ENCODE peak calls at places on chromosomes 11 and 22, in seven cellular contexts. One of them, this sample, is unnamed. For H3K4me1, the result is how much of the 10 kb centered on the place peaks cover.

GRCh38 chr22:17121235-17122195 is at the start of gene TMEM121B:
- DNase-seq in OCI-LY7: no peak
- DNase-seq in GM23248: peak
- DNase-seq in aorta: peak
- DNase-seq in endothelial cell of umbilical vein: peak
- DNase-seq in lung: no peak
- DNase-seq in HCT116: no peak
- DNase-seq in this sample: peak

GRCh38 chr22:35638408-35638807 is 9.8 kb upstream of the APOL6 start:
- DNase-seq in OCI-LY7: no peak
- DNase-seq in GM23248: peak
- DNase-seq in aorta: peak
- DNase-seq in endothelial cell of umbilical vein: no peak
- DNase-seq in lung: peak
- DNase-seq in HCT116: no peak
- DNase-seq in this sample: peak

GRCh38 chr11:59520741-59521140 is 9.4 kb downstream of the OR4D9 start:
- DNase-seq in OCI-LY7: no peak
- DNase-seq in GM23248: no peak
- DNase-seq in aorta: no peak
- DNase-seq in endothelial cell of umbilical vein: no peak
- DNase-seq in lung: no peak
- DNase-seq in HCT116: no peak
- DNase-seq in this sample: no peak

GRCh38 chr11:124311269-124311668 is 2.5 kb downstream of the OR8D1 start:
- DNase-seq in OCI-LY7: no peak
- DNase-seq in GM23248: no peak
- DNase-seq in aorta: no peak
- DNase-seq in endothelial cell of umbilical vein: no peak
- DNase-seq in lung: no peak
- DNase-seq in HCT116: no peak
- DNase-seq in this sample: no peak

GRCh38 chr11:81007046-81007445 is 1566.2 kb upstream of the TENM4 start:
- DNase-seq in OCI-LY7: no peak
- DNase-seq in GM23248: peak
- DNase-seq in aorta: no peak
- DNase-seq in endothelial cell of umbilical vein: peak
- DNase-seq in lung: no peak
- DNase-seq in HCT116: no peak
- DNase-seq in this sample: no peak

GRCh38 chr22:36775589-36775965 is 342 bp downstream of the IFT27 start:
- DNase-seq in OCI-LY7: peak
- DNase-seq in GM23248: peak
- DNase-seq in aorta: peak
- DNase-seq in endothelial cell of umbilical vein: peak
- DNase-seq in lung: peak
- DNase-seq in HCT116: no peak
- DNase-seq in this sample: no peak

GRCh38 chr11:32358729-32359128 is 76.6 kb downstream of the WT1 start:
- DNase-seq in OCI-LY7: no peak
- DNase-seq in GM23248: no peak
- DNase-seq in aorta: peak
- DNase-seq in endothelial cell of umbilical vein: no peak
- DNase-seq in lung: no peak
- DNase-seq in HCT116: no peak
- DNase-seq in this sample: no peak

GRCh38 chr11:12680246-12680939 is 6.2 kb downstream of the TEAD1 start:
- DNase-seq in OCI-LY7: no peak
- DNase-seq in GM23248: peak
- DNase-seq in aorta: peak
- DNase-seq in endothelial cell of umbilical vein: no peak
- DNase-seq in lung: peak
- DNase-seq in HCT116: no peak
- DNase-seq in this sample: peak

GRCh38 chr11:33147559-33147958 is 13.7 kb downstream of the CSTF3 start:
- DNase-seq in OCI-LY7: no peak
- DNase-seq in GM23248: no peak
- DNase-seq in aorta: no peak
- DNase-seq in endothelial cell of umbilical vein: no peak
- DNase-seq in lung: no peak
- DNase-seq in HCT116: no peak
- DNase-seq in this sample: no peak

GRCh38 chr11:119222308-119222707 is 16.2 kb downstream of the CBL start:
- DNase-seq in OCI-LY7: no peak
- DNase-seq in GM23248: peak
- DNase-seq in aorta: no peak
- DNase-seq in endothelial cell of umbilical vein: peak
- DNase-seq in lung: no peak
- DNase-seq in HCT116: no peak
- DNase-seq in this sample: no peak

GRCh38 chr22:30381250-30381649 is 6.0 kb downstream of the RNF215 start:
- DNase-seq in OCI-LY7: no peak
- DNase-seq in GM23248: no peak
- DNase-seq in aorta: no peak
- DNase-seq in endothelial cell of umbilical vein: no peak
- DNase-seq in lung: no peak
- DNase-seq in HCT116: no peak
- DNase-seq in this sample: no peak

GRCh38 chr22:37805878-37806277 is 1.9 kb upstream of the GCAT start:
- DNase-seq in OCI-LY7: no peak
- DNase-seq in GM23248: peak
- DNase-seq in aorta: no peak
- DNase-seq in endothelial cell of umbilical vein: no peak
- DNase-seq in lung: no peak
- DNase-seq in HCT116: no peak
- DNase-seq in this sample: no peak
- H3K4me1 ChIP-seq in OCI-LY7: under half
- H3K4me1 ChIP-seq in GM23248: under half
- H3K4me1 ChIP-seq in aorta: under half
- H3K4me1 ChIP-seq in endothelial cell of umbilical vein: under half
- H3K4me1 ChIP-seq in lung: under half
- H3K4me1 ChIP-seq in HCT116: under half
- H3K4me1 ChIP-seq in this sample: half or more

DNA sequence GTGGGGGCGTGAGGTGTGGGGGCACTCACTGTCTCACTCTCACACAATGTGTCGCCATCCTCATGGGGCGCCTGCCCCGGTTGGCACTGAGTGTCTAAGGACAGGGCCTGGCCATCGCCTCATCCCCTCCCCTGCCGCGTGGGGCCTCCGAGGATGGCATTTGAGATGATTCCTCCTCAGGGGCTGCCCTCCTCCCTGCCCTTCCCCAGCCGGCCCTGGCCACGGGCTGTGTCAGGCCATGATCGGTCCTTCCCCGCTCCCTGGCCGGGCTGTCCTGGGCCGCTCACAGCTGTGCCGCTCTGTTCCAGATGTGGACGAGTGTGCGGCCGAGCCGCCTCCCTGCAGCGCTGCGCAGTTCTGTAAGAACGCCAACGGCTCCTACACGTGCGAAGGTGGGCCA is 4.5 kb downstream of the CRELD2 start:
- DNase-seq in OCI-LY7: no peak
- DNase-seq in GM23248: no peak
- DNase-seq in aorta: no peak
- DNase-seq in endothelial cell of umbilical vein: no peak
- DNase-seq in lung: no peak
- DNase-seq in HCT116: no peak
- DNase-seq in this sample: no peak
- H3K4me1 ChIP-seq in OCI-LY7: under half
- H3K4me1 ChIP-seq in GM23248: under half
- H3K4me1 ChIP-seq in aorta: under half
- H3K4me1 ChIP-seq in endothelial cell of umbilical vein: under half
- H3K4me1 ChIP-seq in lung: under half
- H3K4me1 ChIP-seq in HCT116: under half
- H3K4me1 ChIP-seq in this sample: under half

DNA sequence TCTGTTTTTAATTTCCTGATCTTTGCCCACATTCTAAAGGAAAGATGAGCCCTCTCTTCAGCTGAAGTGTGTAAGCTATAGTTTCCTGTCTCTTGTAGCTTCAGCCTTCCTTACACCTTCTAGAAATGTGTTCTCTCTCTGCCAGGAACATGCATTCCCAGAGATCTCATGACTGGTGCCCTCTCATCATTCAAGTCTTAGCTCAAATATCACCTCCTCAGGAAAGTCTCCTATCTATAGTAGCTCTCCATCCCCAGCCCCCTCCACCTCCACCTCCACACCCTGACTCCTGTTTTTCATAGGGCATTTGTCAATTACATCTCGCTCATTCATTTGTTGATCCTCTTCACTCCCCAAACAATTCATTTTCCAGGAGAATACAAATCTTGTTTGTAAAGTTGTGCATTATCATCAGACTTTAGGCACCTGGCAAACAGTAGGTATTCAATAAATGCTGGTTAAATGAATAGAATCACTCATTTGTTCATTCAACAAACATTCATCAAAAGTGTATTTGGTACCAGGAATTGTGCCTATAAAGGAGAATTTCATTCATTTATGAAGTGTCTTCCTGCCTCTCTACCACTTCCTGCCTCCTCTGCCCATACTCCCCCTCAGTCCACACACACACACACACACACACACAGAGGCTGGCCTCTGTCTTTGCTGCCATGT is 160.3 kb downstream of the BBOX1 start:
- DNase-seq in OCI-LY7: no peak
- DNase-seq in GM23248: no peak
- DNase-seq in aorta: no peak
- DNase-seq in endothelial cell of umbilical vein: no peak
- DNase-seq in lung: no peak
- DNase-seq in HCT116: no peak
- DNase-seq in this sample: no peak
- H3K4me1 ChIP-seq in OCI-LY7: under half
- H3K4me1 ChIP-seq in GM23248: under half
- H3K4me1 ChIP-seq in aorta: under half
- H3K4me1 ChIP-seq in endothelial cell of umbilical vein: under half
- H3K4me1 ChIP-seq in lung: under half
- H3K4me1 ChIP-seq in HCT116: under half
- H3K4me1 ChIP-seq in this sample: under half

GRCh38 chr11:1565173-1565903 is 6.7 kb downstream of the DUSP8 start:
- DNase-seq in OCI-LY7: no peak
- DNase-seq in GM23248: no peak
- DNase-seq in aorta: peak
- DNase-seq in endothelial cell of umbilical vein: no peak
- DNase-seq in lung: no peak
- DNase-seq in HCT116: no peak
- DNase-seq in this sample: peak

GRCh38 chr11:1567052-1567720 is 4.9 kb downstream of the DUSP8 start:
- DNase-seq in OCI-LY7: no peak
- DNase-seq in GM23248: no peak
- DNase-seq in aorta: peak
- DNase-seq in endothelial cell of umbilical vein: no peak
- DNase-seq in lung: no peak
- DNase-seq in HCT116: no peak
- DNase-seq in this sample: peak

GRCh38 chr11:1564535-1565172 is 7.4 kb downstream of the DUSP8 start:
- DNase-seq in OCI-LY7: peak
- DNase-seq in GM23248: peak
- DNase-seq in aorta: peak
- DNase-seq in endothelial cell of umbilical vein: peak
- DNase-seq in lung: no peak
- DNase-seq in HCT116: no peak
- DNase-seq in this sample: peak

GRCh38 chr11:1566381-1567051 is 5.6 kb downstream of the DUSP8 start:
- DNase-seq in OCI-LY7: no peak
- DNase-seq in GM23248: no peak
- DNase-seq in aorta: no peak
- DNase-seq in endothelial cell of umbilical vein: no peak
- DNase-seq in lung: no peak
- DNase-seq in HCT116: no peak
- DNase-seq in this sample: no peak

DNA sequence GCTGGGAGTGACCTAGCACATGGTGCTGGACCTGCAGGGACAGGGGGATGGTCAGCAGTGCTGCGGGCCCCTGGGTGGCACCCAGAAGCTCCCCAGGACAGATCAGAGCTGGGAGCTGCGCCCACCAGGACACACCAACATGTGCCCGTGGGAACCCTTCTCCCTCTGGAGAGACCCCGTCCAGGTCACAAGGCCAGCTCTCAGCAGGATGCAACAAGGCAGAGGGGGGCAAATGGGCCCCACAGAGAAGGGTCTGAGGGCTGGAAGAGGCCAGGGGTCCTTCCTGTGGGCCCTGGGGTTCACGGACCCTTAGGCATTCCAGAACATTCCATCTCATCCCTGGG is 6.2 kb downstream of the DUSP8 start:
- DNase-seq in OCI-LY7: no peak
- DNase-seq in GM23248: no peak
- DNase-seq in aorta: no peak
- DNase-seq in endothelial cell of umbilical vein: no peak
- DNase-seq in lung: no peak
- DNase-seq in HCT116: no peak
- DNase-seq in this sample: no peak
- H3K4me1 ChIP-seq in OCI-LY7: under half
- H3K4me1 ChIP-seq in GM23248: under half
- H3K4me1 ChIP-seq in aorta: under half
- H3K4me1 ChIP-seq in endothelial cell of umbilical vein: under half
- H3K4me1 ChIP-seq in lung: under half
- H3K4me1 ChIP-seq in HCT116: under half
- H3K4me1 ChIP-seq in this sample: half or more

DNA sequence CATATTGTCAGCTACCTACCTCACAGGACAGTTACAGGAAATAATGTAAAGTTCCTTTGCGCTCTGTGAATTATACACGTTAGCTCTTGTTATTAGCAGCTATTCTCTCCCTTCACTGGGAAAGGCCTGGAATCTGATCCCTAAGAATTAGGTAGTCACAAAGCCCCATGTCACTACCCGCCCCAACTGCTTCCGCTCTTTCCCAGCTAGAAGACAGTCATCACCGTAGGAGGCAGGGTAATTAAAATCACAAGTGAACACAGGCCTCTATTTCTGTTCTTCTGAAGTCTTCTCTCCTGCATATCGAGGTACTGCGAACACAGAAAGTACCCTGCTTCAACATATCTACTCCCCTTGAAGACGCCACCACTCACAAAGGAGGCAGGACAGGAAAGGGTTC is 12.6 kb upstream of the AHNAK start:
- DNase-seq in OCI-LY7: no peak
- DNase-seq in GM23248: no peak
- DNase-seq in aorta: no peak
- DNase-seq in endothelial cell of umbilical vein: no peak
- DNase-seq in lung: no peak
- DNase-seq in HCT116: no peak
- DNase-seq in this sample: no peak
- H3K4me1 ChIP-seq in OCI-LY7: under half
- H3K4me1 ChIP-seq in GM23248: half or more
- H3K4me1 ChIP-seq in aorta: under half
- H3K4me1 ChIP-seq in endothelial cell of umbilical vein: under half
- H3K4me1 ChIP-seq in lung: under half
- H3K4me1 ChIP-seq in HCT116: half or more
- H3K4me1 ChIP-seq in this sample: under half

GRCh38 chr11:112225753-112226061 is 521 bp upstream of the PTS start:
- DNase-seq in OCI-LY7: no peak
- DNase-seq in GM23248: peak
- DNase-seq in aorta: peak
- DNase-seq in endothelial cell of umbilical vein: no peak
- DNase-seq in lung: no peak
- DNase-seq in HCT116: no peak
- DNase-seq in this sample: no peak
- H3K4me1 ChIP-seq in OCI-LY7: under half
- H3K4me1 ChIP-seq in GM23248: under half
- H3K4me1 ChIP-seq in aorta: under half
- H3K4me1 ChIP-seq in endothelial cell of umbilical vein: under half
- H3K4me1 ChIP-seq in lung: under half
- H3K4me1 ChIP-seq in HCT116: under half
- H3K4me1 ChIP-seq in this sample: under half

GRCh38 chr11:87849216-87849615 is 326.0 kb downstream of the RAB38 start:
- DNase-seq in OCI-LY7: no peak
- DNase-seq in GM23248: no peak
- DNase-seq in aorta: no peak
- DNase-seq in endothelial cell of umbilical vein: no peak
- DNase-seq in lung: no peak
- DNase-seq in HCT116: no peak
- DNase-seq in this sample: no peak
- H3K4me1 ChIP-seq in OCI-LY7: under half
- H3K4me1 ChIP-seq in GM23248: under half
- H3K4me1 ChIP-seq in aorta: under half
- H3K4me1 ChIP-seq in endothelial cell of umbilical vein: under half
- H3K4me1 ChIP-seq in lung: under half
- H3K4me1 ChIP-seq in HCT116: under half
- H3K4me1 ChIP-seq in this sample: under half

GRCh38 chr22:23220485-23221350 is 40.4 kb downstream of the BCR start:
- DNase-seq in OCI-LY7: peak
- DNase-seq in GM23248: peak
- DNase-seq in aorta: peak
- DNase-seq in endothelial cell of umbilical vein: peak
- DNase-seq in lung: no peak
- DNase-seq in HCT116: no peak
- DNase-seq in this sample: no peak
- H3K4me1 ChIP-seq in OCI-LY7: half or more
- H3K4me1 ChIP-seq in GM23248: under half
- H3K4me1 ChIP-seq in aorta: under half
- H3K4me1 ChIP-seq in endothelial cell of umbilical vein: half or more
- H3K4me1 ChIP-seq in lung: half or more
- H3K4me1 ChIP-seq in HCT116: under half
- H3K4me1 ChIP-seq in this sample: half or more